ENCODE peak calls at places on chromosomes 6 and 20, in eight cellular contexts. Y, Q, Z, F, B, C, N and S are unnamed samples.

GRCh38 chr6:114194362-114195343 is 148.2 kb downstream of the HS3ST5 start:
- DNase-seq in Z (no peak), Q (peak; percentile 49), Y (peak; percentile 79), F (peak; percentile 12), B (no peak), N (no peak), C (no peak), S (peak; percentile 25)

GRCh38 chr6:46909371-46909770 is 12.4 kb downstream of the ADGRF5 start:
- DNase-seq in Q (no peak), F (no peak), B (no peak), Y (peak; percentile 27), N (no peak), Z (no peak), C (no peak), S (no peak)

GRCh38 chr6:17278289-17279061 is 2.7 kb upstream of the RBM24 start:
- DNase-seq in Y (peak; percentile 44), C (peak; percentile 74), Q (no peak), Z (no peak), N (peak; percentile 32), B (no peak), F (no peak), S (peak; percentile 88)

GRCh38 chr20:31678389-31679356 is 41.0 kb downstream of the COX4I2 start:
- DNase-seq in N (no peak), Q (peak; percentile 62), Z (no peak), Y (peak; percentile 67), C (no peak), B (peak; percentile 54), F (peak; percentile 32), S (peak; percentile 52)

GRCh38 chr6:148771212-148771601 is 24.4 kb downstream of the UST start:
- DNase-seq in Z (no peak), Y (no peak), B (no peak), N (no peak), C (no peak), Q (peak; percentile 72), F (no peak), S (no peak)

GRCh38 chr6:148967546-148967945 is 220.7 kb downstream of the UST start:
- DNase-seq in F (no peak), Q (no peak), N (no peak), Z (no peak), B (peak; percentile 59), Y (no peak), C (no peak), S (no peak)

GRCh38 chr6:116217069-116217468 is 36.8 kb downstream of the TSPYL4 start:
- DNase-seq in C (peak; percentile 43), N (no peak), B (peak; percentile 9), Z (peak; percentile 31), Y (peak; percentile 71), F (peak; percentile 52), Q (no peak), S (peak; percentile 58)

GRCh38 chr20:4014031-4014474 is 1.3 kb downstream of the RNF24 start:
- DNase-seq in F (peak; percentile 82), C (peak; percentile 61), Z (peak; percentile 50), B (peak; percentile 55), N (peak; percentile 47), Q (peak; percentile 68), Y (peak; percentile 86), S (peak; percentile 82)

GRCh38 chr6:12150812-12151432 is 138.8 kb downstream of the HIVEP1 start:
- DNase-seq in Z (peak; percentile 49), Y (no peak), B (peak; percentile 72), C (no peak), F (peak; percentile 52), N (no peak), Q (no peak), S (no peak)

GRCh38 chr20:19720991-19721390 is 37.1 kb upstream of the RIN2 start:
- DNase-seq in Y (no peak), B (no peak), Z (no peak), Q (no peak), F (no peak), C (no peak), N (no peak), S (no peak)

GRCh38 chr6:43386492-43386891 is 17.0 kb upstream of the ZNF318 start:
- DNase-seq in N (no peak), C (no peak), Y (no peak), Z (peak; percentile 45), F (peak; percentile 28), Q (no peak), B (peak; percentile 20), S (peak; percentile 17)

GRCh38 chr20:46802696-46803445 is 91.8 kb upstream of the EYA2 start:
- DNase-seq in F (peak; percentile 26), Y (no peak), Z (no peak), C (no peak), N (no peak), Q (no peak), B (no peak), S (no peak)

GRCh38 chr20:32458837-32459220 is 100.7 kb downstream of the ASXL1 start:
- DNase-seq in F (no peak), B (no peak), Z (no peak), Q (no peak), Y (no peak), N (no peak), C (no peak), S (no peak)

GRCh38 chr20:16528078-16528477 is 45.2 kb downstream of the KIF16B start:
- DNase-seq in F (peak; percentile 84), Z (no peak), Q (peak; percentile 54), C (peak; percentile 89), Y (peak; percentile 76), B (no peak), N (peak; percentile 84), S (peak; percentile 69)

GRCh38 chr6:41408982-41409381 is 73.6 kb downstream of the NCR2 start:
- DNase-seq in Y (no peak), F (no peak), Q (no peak), B (peak; percentile 77), Z (no peak), C (no peak), N (no peak), S (no peak)

GRCh38 chr6:99822741-99823512 is 171.1 kb downstream of the MCHR2 start:
- DNase-seq in Y (peak; percentile 66), Z (peak; percentile 57), F (peak; percentile 71), N (peak; percentile 38), Q (no peak), B (peak; percentile 64), C (peak; percentile 12), S (peak; percentile 76)

GRCh38 chr6:151357758-151358436 is 33.5 kb downstream of the ZBTB2 start:
- DNase-seq in C (no peak), Y (no peak), B (no peak), Z (no peak), N (no peak), Q (no peak), F (no peak), S (no peak)

GRCh38 chr20:62401331-62401779 is 5.7 kb downstream of the CABLES2 start:
- DNase-seq in Z (no peak), N (no peak), B (peak; percentile 60), C (no peak), Y (no peak), F (no peak), Q (no peak), S (no peak)
- H3K4me3 ChIP-seq in Z (no peak overlapping the region), N (no peak overlapping the region), B (no peak overlapping the region), C (no peak overlapping the region), Y (no peak overlapping the region), F (no peak overlapping the region), Q (no peak overlapping the region), S (no peak overlapping the region)

DNA sequence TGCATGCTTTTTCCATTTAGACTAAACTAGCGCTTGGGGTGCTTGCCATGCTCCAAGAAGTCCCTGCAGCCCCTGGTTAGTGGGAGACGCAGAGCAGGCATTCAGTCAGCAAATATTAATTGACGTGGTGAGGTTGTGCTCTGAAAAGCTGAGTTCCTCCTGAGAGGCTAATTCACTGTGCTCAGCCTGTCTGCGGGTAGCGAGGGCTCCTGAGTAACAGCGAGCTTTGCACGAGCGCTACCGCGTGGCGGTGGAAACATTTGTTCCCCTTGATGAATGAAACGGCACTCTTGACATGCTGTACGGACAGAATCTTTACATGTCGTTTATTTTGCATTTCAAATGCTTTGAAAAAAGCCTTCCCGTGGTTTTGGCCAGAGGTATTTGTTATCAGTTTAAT is 170.6 kb upstream of the AGPAT4 start:
- DNase-seq in F (no peak), Y (peak; percentile 29), C (no peak), Q (no peak), B (peak; percentile 55), N (no peak), Z (no peak), S (peak; percentile 55)
- TF ChIP-seq CTCF in F (peak; percentile 18), Y (peak; percentile 11), C (no peak), Q (no peak), B (peak; percentile 22), N (peak; percentile 37), Z (no peak), S (peak; percentile 45)

GRCh38 chr6:160768101-160768500 is 66.1 kb downstream of the PLG start:
- DNase-seq in Q (no peak), Z (no peak), C (no peak), B (no peak), F (no peak), Y (no peak), N (no peak), S (no peak)

GRCh38 chr6:160766657-160767018 is 64.6 kb downstream of the PLG start:
- DNase-seq in B (no peak), Y (no peak), F (no peak), Q (no peak), N (no peak), Z (no peak), C (no peak), S (no peak)

GRCh38 chr6:160765412-160765811 is 63.4 kb downstream of the PLG start:
- DNase-seq in N (no peak), Z (no peak), F (no peak), C (no peak), B (no peak), Q (no peak), Y (no peak), S (no peak)

GRCh38 chr6:160767647-160768019 is 65.6 kb downstream of the PLG start:
- DNase-seq in N (no peak), Q (no peak), Y (no peak), C (no peak), F (no peak), Z (no peak), B (no peak), S (no peak)

GRCh38 chr6:160767019-160767646 is 65.1 kb downstream of the PLG start:
- DNase-seq in Z (peak; percentile 90), N (no peak), C (no peak), B (peak; percentile 86), F (peak; percentile 90), Y (peak; percentile 74), Q (peak; percentile 74), S (peak; percentile 35)
- H3K4me3 ChIP-seq in Z (peak overlapping the region; percentile 61), N (peak overlapping the region; percentile 13), C (peak overlapping the region; percentile 51), B (peak overlapping the region; percentile 60), F (peak overlapping the region; percentile 30), Y (peak overlapping the region; percentile 48), Q (peak overlapping the region; percentile 64), S (peak overlapping the region; percentile 54)

GRCh38 chr6:30264731-30265130 is 51.5 kb upstream of the TRIM26 start:
- DNase-seq in F (no peak), B (no peak), Q (no peak), N (no peak), C (no peak), Y (no peak), Z (no peak), S (peak; percentile 74)

GRCh38 chr6:30260036-30260504 is 46.9 kb upstream of the TRIM26 start:
- DNase-seq in F (peak; percentile 27), B (no peak), C (no peak), N (no peak), Q (no peak), Y (peak; percentile 23), Z (peak; percentile 34), S (no peak)

GRCh38 chr6:30258204-30258603 is 45.0 kb upstream of the TRIM26 start:
- DNase-seq in N (no peak), F (no peak), Z (peak; percentile 64), Q (no peak), C (no peak), Y (no peak), B (no peak), S (no peak)

GRCh38 chr6:30263734-30264133 is 50.5 kb upstream of the TRIM26 start:
- DNase-seq in Y (peak; percentile 17), F (peak; percentile 11), Z (no peak), N (no peak), B (no peak), Q (no peak), C (no peak), S (peak; percentile 74)

GRCh38 chr6:30259140-30260035 is 46.2 kb upstream of the TRIM26 start:
- DNase-seq in Q (peak; percentile 70), F (peak; percentile 88), C (peak; percentile 64), N (peak; percentile 27), B (peak; percentile 92), Z (peak; percentile 83), Y (peak; percentile 78), S (peak; percentile 72)
- TF ChIP-seq CTCF in Q (no peak), F (peak; percentile 38), C (peak; percentile 62), N (peak; percentile 42), B (peak; percentile 24), Z (peak; percentile 31), Y (peak; percentile 45), S (peak; percentile 41)